ENCODE peak calls at places on chromosome 15, in four cellular contexts. One of them, this sample, is unnamed.

GRCh38 chr15:72353266-72353665 is 22.5 kb downstream of the HEXA start:
- DNase-seq in H9: no peak
- DNase-seq in IMR-90: peak; percentile 58
- DNase-seq in H1: no peak
- DNase-seq in this sample: no peak

GRCh38 chr15:99970891-99971330 is 237.7 kb upstream of the LYSMD4 start:
- DNase-seq in H9: no peak
- DNase-seq in H1: no peak
- DNase-seq in IMR-90: no peak
- DNase-seq in this sample: no peak

GRCh38 chr15:69604050-69604378 is 151.4 kb downstream of the RPLP1 start:
- DNase-seq in H9: peak; percentile 58
- DNase-seq in H1: no peak
- DNase-seq in IMR-90: no peak
- DNase-seq in this sample: peak; percentile 84

GRCh38 chr15:90037961-90038633 is 37.0 kb downstream of the ZNF710 start:
- DNase-seq in IMR-90: peak; percentile 53
- DNase-seq in H1: no peak
- DNase-seq in H9: no peak
- DNase-seq in this sample: no peak

GRCh38 chr15:91100561-91101355 is 701 bp downstream of the SV2B start:
- DNase-seq in H9: no peak
- DNase-seq in IMR-90: peak; percentile 7
- DNase-seq in H1: no peak
- DNase-seq in this sample: peak; percentile 18

GRCh38 chr15:92061511-92062200 is 208.1 kb downstream of the SLCO3A1 start:
- DNase-seq in H9: no peak
- DNase-seq in IMR-90: no peak
- DNase-seq in H1: no peak
- DNase-seq in this sample: no peak

GRCh38 chr15:60682115-60682514 is 203.2 kb upstream of the ICE2 start:
- DNase-seq in H1: no peak
- DNase-seq in IMR-90: peak; percentile 78
- DNase-seq in H9: no peak
- DNase-seq in this sample: no peak

GRCh38 chr15:42490743-42491539 is at the start of gene ZNF106:
- DNase-seq in IMR-90: peak; percentile 92
- DNase-seq in H9: peak; percentile 94
- DNase-seq in H1: peak; percentile 65
- DNase-seq in this sample: peak; percentile 97

GRCh38 chr15:81002254-81003022 is 1.7 kb downstream of the TLNRD1 start:
- DNase-seq in H1: no peak
- DNase-seq in IMR-90: no peak
- DNase-seq in H9: peak; percentile 63
- DNase-seq in this sample: peak; percentile 50

GRCh38 chr15:98690272-98690671 is 41.9 kb downstream of the IGF1R start:
- DNase-seq in H1: no peak
- DNase-seq in IMR-90: peak; percentile 47
- DNase-seq in H9: no peak
- DNase-seq in this sample: no peak

GRCh38 chr15:92545996-92546395 is 109.6 kb downstream of the FAM174B start:
- DNase-seq in H1: no peak
- DNase-seq in H9: no peak
- DNase-seq in IMR-90: no peak
- DNase-seq in this sample: no peak

GRCh38 chr15:64096486-64097431 is 977 bp downstream of the SNX1 start:
- DNase-seq in IMR-90: peak; percentile 43
- DNase-seq in H1: no peak
- DNase-seq in H9: no peak
- DNase-seq in this sample: peak; percentile 52

GRCh38 chr15:98668566-98669308 is 20.4 kb downstream of the IGF1R start:
- DNase-seq in IMR-90: peak; percentile 80
- DNase-seq in H9: no peak
- DNase-seq in H1: no peak
- DNase-seq in this sample: no peak

GRCh38 chr15:58771621-58772235 is 626 bp downstream of the MINDY2 start:
- DNase-seq in H9: peak; percentile 70
- DNase-seq in H1: no peak
- DNase-seq in IMR-90: no peak
- DNase-seq in this sample: peak; percentile 77

GRCh38 chr15:90790057-90790456 is 72.9 kb downstream of the BLM start:
- DNase-seq in H9: no peak
- DNase-seq in IMR-90: no peak
- DNase-seq in H1: no peak
- DNase-seq in this sample: no peak

GRCh38 chr15:67945951-67946700 is 106.3 kb upstream of the RNU6-1 start:
- DNase-seq in H1: peak; percentile 59
- DNase-seq in IMR-90: peak; percentile 44
- DNase-seq in H9: peak; percentile 91
- DNase-seq in this sample: peak; percentile 99

GRCh38 chr15:44029940-44030568 is 165.0 kb downstream of the FRMD5 start:
- DNase-seq in H9: no peak
- DNase-seq in H1: no peak
- DNase-seq in IMR-90: peak; percentile 60
- DNase-seq in this sample: no peak

GRCh38 chr15:31265871-31266711 is 60.5 kb upstream of the KLF13 start:
- DNase-seq in H9: peak; percentile 31
- DNase-seq in IMR-90: no peak
- DNase-seq in H1: no peak
- DNase-seq in this sample: no peak

GRCh38 chr15:83656943-83657528 is 3.1 kb downstream of the ADAMTSL3 start:
- DNase-seq in H1: no peak
- DNase-seq in IMR-90: no peak
- DNase-seq in H9: no peak
- DNase-seq in this sample: no peak

GRCh38 chr15:29220852-29221251 is 48.8 kb downstream of the NSMCE3 start:
- DNase-seq in IMR-90: no peak
- DNase-seq in H9: no peak
- DNase-seq in H1: no peak
- DNase-seq in this sample: no peak

GRCh38 chr15:96230557-96231181 is 99.8 kb upstream of the NR2F2 start:
- DNase-seq in H1: no peak
- DNase-seq in H9: no peak
- DNase-seq in IMR-90: peak; percentile 72
- DNase-seq in this sample: no peak

GRCh38 chr15:78056714-78057269 is 20.7 kb downstream of the TBC1D2B start:
- DNase-seq in IMR-90: peak; percentile 45
- DNase-seq in H1: no peak
- DNase-seq in H9: no peak
- DNase-seq in this sample: no peak

GRCh38 chr15:90174140-90174891 is 26.8 kb upstream of the SEMA4B start:
- DNase-seq in H9: peak; percentile 41
- DNase-seq in IMR-90: no peak
- DNase-seq in H1: no peak
- DNase-seq in this sample: no peak

GRCh38 chr15:85730001-85730820 is 64.5 kb downstream of the KLHL25 start:
- DNase-seq in H1: no peak
- DNase-seq in H9: no peak
- DNase-seq in IMR-90: peak; percentile 71
- DNase-seq in this sample: peak; percentile 71

GRCh38 chr15:51401872-51402517 is 60.5 kb downstream of the GLDN start:
- DNase-seq in H1: no peak
- DNase-seq in IMR-90: peak; percentile 26
- DNase-seq in H9: peak; percentile 74
- DNase-seq in this sample: peak; percentile 80

GRCh38 chr15:90826886-90827435 is 41.4 kb upstream of the FURIN start:
- DNase-seq in H1: no peak
- DNase-seq in IMR-90: no peak
- DNase-seq in H9: no peak
- DNase-seq in this sample: no peak

GRCh38 chr15:28786521-28786920 is 61.9 kb downstream of the GOLGA6L7 start:
- DNase-seq in H1: no peak
- DNase-seq in IMR-90: no peak
- DNase-seq in H9: no peak
- DNase-seq in this sample: no peak

GRCh38 chr15:33068531-33068990 is 126.0 kb downstream of the FMN1 start:
- DNase-seq in H9: peak; percentile 53
- DNase-seq in IMR-90: no peak
- DNase-seq in H1: no peak
- DNase-seq in this sample: peak; percentile 78

GRCh38 chr15:59313703-59314332 is 58.9 kb downstream of the MYO1E start:
- DNase-seq in H1: no peak
- DNase-seq in H9: no peak
- DNase-seq in IMR-90: peak; percentile 47
- DNase-seq in this sample: no peak

DNA sequence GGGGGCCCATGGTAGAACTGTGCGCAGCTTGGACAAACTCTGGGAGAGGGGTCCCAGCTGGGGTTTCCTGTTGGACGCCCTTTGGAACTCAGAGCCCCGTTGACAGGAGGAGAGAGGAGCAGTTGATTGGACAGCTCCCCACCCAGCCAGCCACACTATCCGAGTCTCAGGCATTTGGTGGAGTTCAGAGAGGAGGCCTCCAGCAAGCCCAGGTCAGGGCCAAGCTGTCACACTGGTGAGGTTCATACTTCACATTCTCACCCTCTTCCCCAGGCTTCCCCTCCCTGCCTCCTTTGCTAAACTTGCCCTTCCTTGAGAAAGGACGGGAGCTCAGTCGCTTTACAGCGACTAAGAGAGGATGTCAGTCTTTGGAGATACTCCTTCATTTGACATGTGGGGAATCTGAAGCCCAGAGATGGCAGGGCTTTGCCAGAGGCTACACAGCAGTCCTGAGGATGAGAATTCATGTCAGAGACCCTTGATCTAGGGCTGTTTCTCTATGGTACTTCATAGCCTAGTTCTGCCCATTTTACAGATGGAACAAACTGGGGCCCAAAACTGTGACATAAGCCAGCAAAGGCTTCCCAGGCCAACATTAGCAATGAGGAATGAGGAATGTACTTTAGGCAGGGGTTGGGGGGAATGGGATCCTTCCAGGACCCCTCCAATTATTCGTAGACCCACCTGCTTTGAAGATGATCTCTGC is 142.2 kb downstream of the SMAD6 start:
- DNase-seq in H1: no peak
- DNase-seq in IMR-90: no peak
- DNase-seq in H9: no peak
- DNase-seq in this sample: peak; percentile 53
- H3K27ac ChIP-seq in H1: no peak overlapping the region
- H3K27ac ChIP-seq in IMR-90: no peak overlapping the region
- H3K27ac ChIP-seq in H9: no peak overlapping the region
- H3K27ac ChIP-seq in this sample: no peak overlapping the region

DNA sequence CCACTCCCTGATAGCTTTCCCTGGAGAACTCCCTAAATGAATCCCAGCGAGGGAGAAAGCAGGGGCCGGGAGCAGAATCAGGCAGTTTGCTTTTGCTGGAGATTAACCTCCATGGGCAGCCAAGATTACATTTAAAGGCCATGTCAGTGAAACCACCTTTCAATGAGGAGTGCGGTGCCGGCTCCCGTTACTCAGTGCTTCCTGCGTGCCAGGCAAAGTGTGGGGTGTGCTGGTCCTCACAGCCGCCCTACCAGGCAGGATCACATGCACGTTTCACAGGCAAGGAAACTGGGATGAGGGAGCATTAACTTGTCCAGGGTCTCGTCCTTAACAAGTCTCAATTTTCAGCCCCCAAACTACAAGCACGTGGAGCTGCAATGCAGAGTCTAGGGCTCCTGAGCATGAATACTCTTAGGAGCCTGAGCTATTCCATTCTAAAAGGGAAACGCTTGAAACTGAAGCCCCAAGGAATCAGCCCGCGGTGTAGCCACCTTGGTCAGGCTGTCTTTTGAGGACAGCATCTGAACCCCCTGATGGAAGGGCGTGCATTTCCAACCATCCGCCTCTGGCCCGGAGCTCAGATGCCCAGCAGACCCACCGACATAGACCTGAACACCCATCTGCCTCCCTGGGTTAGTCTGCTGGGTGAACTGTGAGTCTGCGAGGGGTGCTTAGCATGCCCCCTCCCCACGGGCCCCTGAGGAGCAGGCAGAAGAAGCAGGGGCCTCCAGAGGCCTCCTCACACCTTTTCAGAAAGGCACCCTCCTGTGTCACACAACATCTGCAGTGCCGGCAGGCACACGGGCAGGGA is 5.6 kb downstream of the IGDCC3 start:
- DNase-seq in H9: peak; percentile 19
- DNase-seq in IMR-90: no peak
- DNase-seq in H1: no peak
- DNase-seq in this sample: no peak
- H2AK5ac ChIP-seq in H9: no peak overlapping the region
- H2AK5ac ChIP-seq in IMR-90: no peak overlapping the region
- H2AK5ac ChIP-seq in H1: no peak overlapping the region
- H2AK5ac ChIP-seq in this sample: no peak overlapping the region

DNA sequence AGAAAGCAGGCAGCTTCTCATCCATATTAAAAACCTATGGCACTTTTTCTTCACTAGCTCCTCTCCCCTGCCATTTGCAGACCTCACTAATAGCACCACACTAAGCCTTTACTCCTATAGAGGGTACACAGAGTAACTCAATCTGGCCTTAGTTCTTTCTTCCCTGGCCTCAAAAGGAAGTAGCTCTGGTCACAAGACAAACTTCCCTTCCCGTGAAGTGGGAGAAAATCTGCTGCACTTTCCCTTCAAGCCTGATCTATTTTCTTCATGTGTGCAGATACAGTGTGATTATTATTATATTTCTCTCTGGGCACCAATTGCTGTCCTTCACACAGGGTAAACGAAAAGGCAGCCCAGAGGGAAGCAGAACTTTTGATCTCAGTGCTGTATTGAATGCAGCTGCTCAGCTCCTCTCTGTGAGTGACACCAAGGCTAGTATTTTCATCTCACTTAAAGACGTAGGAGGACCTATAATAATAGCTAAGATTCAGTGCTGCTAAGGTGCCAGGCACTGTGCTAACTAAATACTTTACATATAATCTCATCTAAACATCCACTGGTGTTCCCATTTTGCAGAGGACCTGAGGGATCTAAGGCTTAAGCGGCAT is 61.9 kb upstream of the RASGRP1 start:
- DNase-seq in H9: no peak
- DNase-seq in H1: no peak
- DNase-seq in IMR-90: no peak
- DNase-seq in this sample: no peak
- H3K56ac ChIP-seq in H9: no peak overlapping the region
- H3K56ac ChIP-seq in H1: no peak overlapping the region
- H3K56ac ChIP-seq in IMR-90: no peak overlapping the region
- H3K56ac ChIP-seq in this sample: no peak overlapping the region

DNA sequence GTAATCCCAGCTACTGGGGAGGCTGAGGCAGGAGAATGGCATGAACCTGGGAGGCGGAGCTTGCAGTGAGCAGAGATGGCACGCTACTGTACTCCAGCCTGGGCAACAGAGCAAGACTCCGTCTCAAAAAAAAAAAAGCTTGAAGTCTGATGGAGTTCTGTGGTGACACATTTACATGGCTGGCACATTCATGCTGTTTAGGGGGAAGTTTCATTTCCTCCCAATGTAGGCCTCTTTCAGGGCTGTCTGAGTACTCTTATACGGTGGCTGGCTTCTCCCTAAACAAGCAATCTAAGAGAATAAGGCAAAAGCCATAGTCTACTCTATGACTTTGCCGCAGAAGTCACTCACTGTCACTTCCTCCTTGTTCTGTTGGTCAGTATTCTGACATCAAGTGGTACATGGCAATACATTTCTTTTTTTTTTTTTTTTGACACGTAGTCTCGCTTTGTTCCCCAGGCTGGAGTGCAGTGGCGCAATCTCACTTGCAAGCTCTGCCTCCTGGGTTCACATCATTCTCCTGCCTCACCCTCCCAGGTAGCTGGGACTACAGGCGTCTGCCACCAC is 41.2 kb downstream of the OIP5 start:
- DNase-seq in H9: no peak
- DNase-seq in H1: no peak
- DNase-seq in IMR-90: no peak
- DNase-seq in this sample: no peak
- H3K27ac ChIP-seq in H9: no peak overlapping the region
- H3K27ac ChIP-seq in H1: no peak overlapping the region
- H3K27ac ChIP-seq in IMR-90: no peak overlapping the region
- H3K27ac ChIP-seq in this sample: no peak overlapping the region